ENCODE peak calls at places on chromosomes 6 and 20, in five cellular contexts. D is IMR-90, B is spleen, O is lower leg skin, C is erythroblast. H is an unnamed sample.

GRCh38 chr6:125791151-125791819 is 525 bp downstream of the NCOA7 start:
- DNase-seq in D (peak), B (peak), O (no peak), C (peak), H (no peak)

GRCh38 chr20:8402798-8403197 is 270.7 kb downstream of the PLCB1 start:
- DNase-seq in D (no peak), B (no peak), O (no peak), C (no peak), H (no peak)

GRCh38 chr6:36285187-36285612 is 15.3 kb downstream of the PNPLA1 start:
- DNase-seq in D (no peak), B (no peak), O (no peak), C (no peak), H (no peak)

GRCh38 chr6:42257614-42258013 is 40.0 kb upstream of the MRPS10 start:
- DNase-seq in D (no peak), B (no peak), O (no peak), C (no peak), H (no peak)

GRCh38 chr20:38745757-38746156 is 2.5 kb upstream of the ACTR5 start:
- DNase-seq in D (no peak), B (no peak), O (no peak), C (no peak), H (no peak)

GRCh38 chr6:50816115-50816675 is 2.5 kb upstream of the TFAP2B start:
- DNase-seq in D (peak), B (peak), O (peak), C (peak), H (peak)

GRCh38 chr6:75882734-75883133 is 133.7 kb downstream of the MYO6 start:
- DNase-seq in D (peak), B (no peak), O (no peak), C (peak), H (no peak)

GRCh38 chr6:16239090-16239797 is 857 bp downstream of the GMPR start:
- DNase-seq in D (peak), B (peak), O (peak), C (peak), H (peak)

GRCh38 chr20:19460386-19460785 is 247.9 kb downstream of the SLC24A3 start:
- DNase-seq in D (peak), B (no peak), O (peak), C (no peak), H (no peak)

GRCh38 chr20:23266530-23267398 is 83.8 kb upstream of the NXT1 start:
- DNase-seq in D (no peak), B (peak), O (peak), C (no peak), H (no peak)

GRCh38 chr6:25173232-25173631 is 105.9 kb upstream of the CARMIL1 start:
- DNase-seq in D (peak), B (no peak), O (no peak), C (no peak), H (no peak)

GRCh38 chr20:38975539-38976120 is 13.5 kb downstream of the DHX35 start:
- DNase-seq in D (peak), B (no peak), O (no peak), C (peak), H (no peak)

GRCh38 chr6:113858067-113858604 is 991 bp downstream of the MARCKS start:
- DNase-seq in D (peak), B (peak), O (peak), C (no peak), H (peak)

GRCh38 chr20:41373384-41373783 is 6.8 kb upstream of the EMILIN3 start:
- DNase-seq in D (no peak), B (no peak), O (no peak), C (no peak), H (no peak)

DNA sequence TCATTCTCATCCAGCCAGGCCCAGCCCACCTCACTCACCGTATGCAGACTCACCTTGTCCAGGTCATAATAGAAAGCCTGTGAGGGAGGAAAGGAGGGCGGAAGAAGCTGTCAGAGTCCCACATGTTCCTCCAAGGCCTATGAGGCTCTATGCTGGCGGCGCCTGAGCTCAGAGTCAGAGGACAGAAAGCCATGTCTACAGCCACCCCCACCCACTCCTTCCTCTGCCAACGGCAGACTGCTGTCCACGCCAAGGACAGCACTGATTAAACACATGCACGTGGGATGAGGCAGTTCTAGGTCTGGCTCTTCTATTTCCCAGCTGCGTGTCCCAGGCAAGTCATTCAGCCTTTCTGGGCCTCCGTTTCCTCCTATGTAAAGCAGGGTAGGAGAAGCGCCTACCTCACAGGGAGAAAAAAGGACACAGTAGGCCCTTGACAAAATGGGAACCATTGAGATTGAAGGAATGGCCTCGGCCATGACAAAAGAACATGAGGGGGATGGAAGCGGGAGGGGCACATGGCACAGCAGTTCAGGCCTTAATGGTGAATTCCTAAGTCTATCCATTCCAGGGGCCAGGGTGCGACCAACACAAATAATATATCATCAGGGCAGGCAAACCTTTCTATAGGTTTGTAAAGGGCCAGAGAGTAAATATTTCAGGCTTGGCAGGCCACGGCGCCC is 80.1 kb downstream of the RIPOR3 start:
- DNase-seq in D (peak), B (no peak), O (no peak), C (no peak), H (no peak)
- TF ChIP-seq POLR2A in D (no peak), B (no peak), O (no peak), C (no peak), H (no peak)

DNA sequence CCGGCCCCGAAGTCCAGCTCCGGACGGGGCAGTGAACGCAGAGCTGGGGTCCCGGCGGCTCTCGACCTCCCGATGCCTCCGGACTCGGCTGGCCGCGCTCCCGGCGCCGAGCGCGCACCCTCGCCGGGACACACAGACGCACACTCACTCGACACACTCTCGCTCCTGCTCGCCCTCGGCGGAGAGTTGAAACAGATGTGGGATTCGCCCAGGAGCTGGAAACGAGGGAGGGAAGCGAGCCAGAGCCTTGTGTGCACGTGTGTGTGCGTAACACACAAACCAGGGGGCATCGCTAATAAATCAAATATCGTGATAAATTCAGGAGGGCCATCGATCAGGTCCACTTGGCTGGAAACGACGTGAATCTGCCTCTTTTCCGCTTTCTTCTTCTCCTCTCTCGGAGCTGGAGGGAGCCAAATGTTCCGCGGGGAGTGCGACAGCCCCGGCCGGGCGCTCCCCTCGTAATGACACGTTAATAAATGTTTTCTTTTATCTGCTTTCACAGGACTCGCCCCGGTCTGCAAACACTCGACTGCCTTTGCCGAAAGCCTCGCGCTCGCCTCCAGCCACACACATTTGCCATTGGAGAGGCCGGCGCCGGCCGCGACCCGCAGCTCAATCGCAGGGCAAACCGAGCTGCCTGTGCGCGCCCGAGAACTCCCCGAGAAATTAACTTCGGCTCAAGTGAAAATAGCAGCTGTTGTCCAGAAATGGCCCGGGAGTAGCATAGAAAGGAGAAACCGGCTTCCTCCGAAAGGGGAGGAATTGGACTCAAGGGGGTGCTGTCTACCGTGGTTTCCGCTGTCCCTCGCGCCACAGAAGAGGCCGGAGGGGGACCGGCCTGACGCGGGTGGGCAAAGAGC is 850 bp upstream of the SULF2 start:
- DNase-seq in D (peak), B (no peak), O (peak), C (peak), H (peak)
- TF ChIP-seq POLR2A in D (no peak), B (no peak), O (no peak), C (no peak), H (no peak)

DNA sequence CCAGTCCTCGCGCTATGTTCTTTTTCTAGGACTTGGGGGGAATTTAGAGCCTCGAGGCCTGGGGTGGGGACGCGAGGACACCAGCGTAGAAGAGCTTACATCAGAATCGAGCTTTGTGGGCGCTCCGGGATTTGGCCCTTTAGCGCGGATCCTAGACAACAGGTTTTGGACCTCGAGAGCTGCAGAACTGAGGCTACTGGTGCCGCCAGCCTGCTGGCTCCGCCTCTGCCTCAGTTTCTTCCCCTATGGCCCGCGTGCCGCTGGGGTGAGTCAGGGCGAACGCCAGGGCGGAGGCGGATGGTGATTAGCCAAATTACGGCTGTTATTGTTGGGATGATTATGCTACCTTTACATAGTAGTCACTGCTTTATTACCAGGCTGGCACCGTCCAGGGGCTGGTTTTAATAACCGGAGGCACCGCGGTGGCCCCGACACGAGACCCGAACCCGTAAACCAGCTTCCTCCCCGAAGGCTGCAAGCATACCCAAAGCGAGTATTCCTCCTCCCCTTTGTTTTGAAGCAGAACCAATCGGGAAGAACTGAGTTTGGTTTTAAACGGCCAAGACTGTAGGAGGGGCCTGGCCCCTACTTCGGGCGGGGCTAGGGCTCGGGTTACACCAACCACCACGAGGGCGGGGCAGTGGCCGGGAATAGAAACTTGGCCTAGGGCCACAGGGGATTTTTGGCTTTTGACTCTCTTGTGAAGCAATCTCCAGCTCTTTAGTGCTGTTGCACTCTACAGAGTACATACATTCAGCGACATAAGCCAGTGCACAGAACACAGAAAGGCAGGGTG is 639 bp upstream of the GTPBP2 start:
- DNase-seq in D (peak), B (peak), O (peak), C (peak), H (peak)
- TF ChIP-seq POLR2A in D (peak), B (no peak), O (no peak), C (peak), H (peak)

GRCh38 chr6:137332637-137333228 is 113.5 kb upstream of the IFNGR1 start:
- DNase-seq in D (no peak), B (no peak), O (no peak), C (no peak), H (no peak)

GRCh38 chr6:137339929-137340559 is 120.9 kb upstream of the IFNGR1 start:
- DNase-seq in D (no peak), B (no peak), O (no peak), C (no peak), H (no peak)

GRCh38 chr6:137334094-137334493 is 114.9 kb upstream of the IFNGR1 start:
- DNase-seq in D (no peak), B (no peak), O (no peak), C (no peak), H (no peak)

DNA sequence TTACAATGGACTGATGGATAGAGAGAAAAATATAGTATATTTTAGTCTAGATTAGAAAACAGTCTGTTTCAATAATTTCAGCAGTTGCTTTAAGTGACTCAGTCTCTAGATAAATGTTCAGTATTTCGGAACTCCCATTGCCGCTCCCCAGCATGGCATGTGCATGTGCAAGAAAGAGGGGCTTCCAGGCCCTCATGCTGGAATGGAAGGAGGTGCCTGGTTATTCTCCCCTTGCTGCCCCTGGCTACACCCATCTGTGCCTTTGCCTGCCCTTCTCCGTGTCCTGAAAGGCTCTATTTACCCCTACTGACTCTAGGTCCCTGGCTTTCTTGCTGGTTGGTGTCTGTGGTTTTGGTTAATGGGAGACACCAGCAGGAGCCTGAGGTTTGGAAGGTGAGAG is 115.7 kb upstream of the IFNGR1 start:
- DNase-seq in D (no peak), B (no peak), O (no peak), C (no peak), H (no peak)
- TF ChIP-seq POLR2A in D (no peak), B (no peak), O (no peak), C (no peak), H (no peak)

GRCh38 chr6:3023663-3024483 is 24.2 kb downstream of the NQO2 start:
- DNase-seq in D (peak), B (peak), O (peak), C (peak), H (peak)
- TF ChIP-seq POLR2A in D (no peak), B (no peak), O (no peak), C (peak), H (peak)

GRCh38 chr20:32470940-32471339 is 112.8 kb downstream of the ASXL1 start:
- DNase-seq in D (no peak), B (no peak), O (no peak), C (no peak), H (no peak)

GRCh38 chr20:32474009-32474716 is 111.0 kb downstream of the NOL4L start:
- DNase-seq in D (no peak), B (no peak), O (no peak), C (no peak), H (peak)

GRCh38 chr20:32473231-32474008 is 111.7 kb downstream of the NOL4L start:
- DNase-seq in D (no peak), B (no peak), O (no peak), C (no peak), H (peak)

GRCh38 chr20:32474717-32474966 is 110.5 kb downstream of the NOL4L start:
- DNase-seq in D (no peak), B (no peak), O (no peak), C (no peak), H (no peak)

DNA sequence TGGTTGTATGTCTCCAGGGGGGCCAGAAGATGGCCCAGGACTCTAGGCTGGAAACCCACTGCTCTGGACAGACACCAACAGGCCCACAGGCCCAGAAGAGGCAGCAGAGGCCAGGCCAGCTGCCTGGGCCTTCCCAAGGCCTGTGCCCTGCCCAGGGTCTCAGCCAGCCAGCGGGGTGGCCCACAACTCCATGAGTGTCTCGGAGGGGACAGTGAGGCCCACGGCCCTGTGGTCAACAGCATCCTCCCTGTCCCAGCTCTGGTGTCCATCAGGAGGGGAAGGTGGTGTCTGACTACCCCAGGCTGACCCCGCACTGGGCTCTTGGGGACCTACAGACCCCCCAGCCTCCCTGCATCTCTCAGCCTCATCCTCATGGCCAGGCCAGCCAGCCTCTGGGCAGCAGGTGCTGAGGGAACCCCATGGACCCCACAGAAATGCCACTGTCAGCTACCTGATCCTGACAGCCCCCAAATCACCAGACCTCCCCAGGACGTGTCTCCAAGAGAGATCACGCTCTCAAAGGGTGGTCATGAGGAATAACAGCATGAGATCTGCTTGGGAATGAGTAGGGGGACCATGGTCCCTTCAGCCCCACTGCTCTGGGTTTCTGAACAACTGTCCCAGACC is 112.4 kb downstream of the NOL4L start:
- DNase-seq in D (no peak), B (no peak), O (no peak), C (no peak), H (no peak)
- TF ChIP-seq POLR2A in D (no peak), B (no peak), O (no peak), C (no peak), H (no peak)